ENCODE peak calls at places on chromosome 12, in four cellular contexts. B is H1, C is IMR-90, P is H9. Q is an unnamed sample.

GRCh38 chr12:10721654-10722501 is 1.2 kb downstream of the YBX3 start:
- DNase-seq in B (peak), C (peak), P (peak), Q (peak)

GRCh38 chr12:1884651-1885050 is 33.8 kb downstream of the CACNA2D4 start:
- DNase-seq in C (no peak), B (no peak), P (no peak), Q (no peak)

GRCh38 chr12:68236421-68237059 is 10.9 kb upstream of the IL26 start:
- DNase-seq in P (no peak), B (no peak), C (no peak), Q (no peak)

GRCh38 chr12:50840809-50841487 is 1.8 kb upstream of the TMPRSS12 start:
- DNase-seq in B (no peak), P (no peak), C (no peak), Q (peak)

GRCh38 chr12:26120561-26121274 is 4.1 kb downstream of the BHLHE41 start:
- DNase-seq in B (no peak), C (no peak), P (no peak), Q (no peak)

GRCh38 chr12:1857821-1858220 is 37.5 kb downstream of the LRTM2 start:
- DNase-seq in B (no peak), P (peak), C (no peak), Q (no peak)

GRCh38 chr12:56223571-56224101 is 506 bp upstream of the NABP2 start:
- DNase-seq in P (no peak), B (no peak), C (no peak), Q (no peak)

GRCh38 chr12:66776974-66777373 is 98.1 kb upstream of the GRIP1 start:
- DNase-seq in C (no peak), B (no peak), P (no peak), Q (no peak)

GRCh38 chr12:118290130-118290529 is 82.6 kb downstream of the TAOK3 start:
- DNase-seq in B (peak), C (peak), P (no peak), Q (peak)

GRCh38 chr12:121296618-121297476 is at the start of gene CAMKK2:
- DNase-seq in B (peak), C (peak), P (peak), Q (peak)

GRCh38 chr12:121295123-121295745 is 1.3 kb downstream of the CAMKK2 start:
- DNase-seq in P (peak), C (no peak), B (no peak), Q (peak)

GRCh38 chr12:121293603-121294002 is 2.9 kb downstream of the CAMKK2 start:
- DNase-seq in P (no peak), B (no peak), C (no peak), Q (no peak)

GRCh38 chr12:121295746-121296617 is 527 bp downstream of the CAMKK2 start:
- DNase-seq in P (peak), B (peak), C (no peak), Q (peak)

GRCh38 chr12:121294151-121294889 is 2.2 kb downstream of the CAMKK2 start:
- DNase-seq in P (no peak), C (no peak), B (no peak), Q (no peak)
- H3K56ac ChIP-seq in P (no peak), C (no peak), B (no peak), Q (peak)

GRCh38 chr12:117033382-117034045 is 65.7 kb downstream of the TESC start:
- DNase-seq in P (no peak), C (no peak), B (no peak), Q (no peak)

GRCh38 chr12:117034249-117034648 is 65.0 kb downstream of the TESC start:
- DNase-seq in B (no peak), C (no peak), P (no peak), Q (no peak)

GRCh38 chr12:117031843-117032592 is 67.2 kb downstream of the TESC start:
- DNase-seq in C (no peak), B (no peak), P (no peak), Q (no peak)

GRCh38 chr12:117034691-117035090 is 64.5 kb downstream of the TESC start:
- DNase-seq in C (no peak), P (no peak), B (no peak), Q (no peak)

DNA sequence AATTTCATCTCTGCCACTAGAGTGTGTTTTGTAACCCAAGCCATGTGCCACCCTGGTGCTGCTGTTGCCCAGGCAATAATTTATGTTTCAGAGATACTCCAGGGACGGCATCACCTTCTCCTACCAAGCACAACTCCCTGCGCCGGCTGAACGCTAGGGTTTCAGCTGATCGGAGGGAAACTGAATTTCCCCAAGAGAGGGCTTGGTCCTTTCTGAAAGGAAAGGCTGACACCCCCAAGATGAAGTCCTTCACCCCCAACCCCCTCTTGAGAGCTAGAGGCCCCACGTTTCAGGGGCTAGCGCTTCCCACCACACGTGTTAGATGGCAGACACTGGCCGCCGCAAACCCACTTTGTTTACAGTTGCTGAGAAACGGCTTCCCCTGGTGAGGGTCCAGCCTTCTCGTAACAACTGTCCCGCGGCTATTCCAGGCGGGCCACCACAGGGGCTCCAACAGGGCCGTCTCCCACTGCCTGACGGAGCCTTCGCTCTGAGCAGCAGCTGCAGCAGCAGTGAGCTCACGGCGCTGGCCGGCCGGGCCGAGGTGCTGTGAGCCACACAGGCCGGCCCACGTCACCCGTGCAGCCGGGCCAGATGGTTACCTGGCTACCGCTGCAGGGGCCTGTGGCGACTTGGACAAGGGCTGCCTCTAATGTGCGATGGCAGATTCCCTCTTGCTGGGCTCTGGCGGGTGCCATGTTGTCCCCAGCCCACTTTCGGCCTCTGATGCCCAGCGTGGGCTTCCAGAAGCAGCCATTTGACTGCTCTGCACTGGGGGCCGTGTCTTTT is 66.4 kb downstream of the TESC start:
- DNase-seq in C (peak), B (no peak), P (no peak), Q (no peak)
- H3K23ac ChIP-seq in C (no peak), B (no peak), P (no peak), Q (no peak)

DNA sequence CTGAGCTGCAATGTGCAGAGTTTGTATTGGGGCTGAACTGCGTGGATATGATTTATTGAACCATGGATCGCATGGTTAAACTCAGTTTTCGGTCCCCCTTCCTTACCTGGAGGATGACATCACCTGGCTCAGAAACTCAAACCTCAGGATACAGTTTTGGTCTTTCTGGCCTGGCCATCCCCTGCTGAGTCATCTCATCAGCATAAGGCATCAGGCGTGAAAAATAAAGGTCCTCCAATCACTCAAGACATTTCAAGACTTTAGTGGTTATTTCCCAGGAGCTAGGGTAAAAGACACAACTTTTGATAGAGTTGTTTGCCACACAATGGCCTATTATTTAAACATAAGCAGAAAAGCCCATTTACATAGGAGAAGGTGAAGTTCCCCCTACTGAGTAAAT is 631.1 kb upstream of the TMEM132C start:
- DNase-seq in C (no peak), P (no peak), B (no peak), Q (no peak)
- H3K56ac ChIP-seq in C (no peak), P (no peak), B (no peak), Q (no peak)

DNA sequence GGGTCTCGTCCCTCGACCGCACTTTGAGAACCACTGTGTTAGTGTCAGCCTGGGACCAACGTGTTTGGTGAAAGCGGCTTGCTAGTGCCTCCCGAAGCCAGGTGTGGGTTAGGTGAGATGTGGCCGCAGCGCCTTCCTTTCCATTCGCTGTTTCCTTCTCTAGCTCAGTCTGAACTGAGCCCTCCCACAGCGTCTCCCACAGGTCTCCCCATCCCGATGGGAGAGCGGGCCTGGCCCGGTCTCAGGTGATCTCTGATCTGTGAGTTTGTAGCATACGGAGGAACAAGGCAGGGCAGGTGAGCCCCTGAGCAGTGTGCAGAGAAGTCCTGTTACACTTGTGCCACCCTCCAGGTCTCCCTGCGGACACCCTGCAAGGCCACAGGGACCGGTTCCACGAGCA is 19.3 kb downstream of the HIP1R start:
- DNase-seq in B (no peak), C (no peak), P (no peak), Q (no peak)
- H3K23ac ChIP-seq in B (no peak), C (no peak), P (no peak), Q (no peak)

DNA sequence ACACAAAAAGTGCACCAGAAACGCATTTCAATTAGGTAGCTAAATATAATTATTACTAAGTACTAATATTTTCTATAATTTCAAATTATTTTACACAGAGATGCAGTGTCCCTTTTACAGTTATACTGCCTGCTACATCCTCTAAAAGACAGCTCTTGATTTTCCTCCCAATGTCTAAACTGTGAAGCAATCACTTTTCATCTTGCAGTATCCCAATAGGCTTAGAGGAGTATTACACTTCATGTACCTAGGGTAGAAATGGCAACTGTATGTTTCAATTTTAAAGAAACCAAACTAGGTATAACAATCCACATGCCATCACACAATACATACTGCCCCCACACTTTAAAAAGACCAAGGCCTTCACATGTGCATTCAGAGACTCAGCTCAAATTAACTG is 7.3 kb downstream of the RSRC2 start:
- DNase-seq in C (no peak), B (no peak), P (no peak), Q (no peak)
- H3K56ac ChIP-seq in C (no peak), B (no peak), P (no peak), Q (no peak)

GRCh38 chr12:109527489-109528123 is 45.7 kb downstream of the MMAB start:
- DNase-seq in P (no peak), B (no peak), C (no peak), Q (no peak)
- H3K23ac ChIP-seq in P (no peak), B (no peak), C (no peak), Q (no peak)

GRCh38 chr12:61923152-61923551 is 337.1 kb upstream of the USP15 start:
- DNase-seq in C (no peak), P (peak), B (no peak), Q (peak)
- H3K56ac ChIP-seq in C (no peak), P (no peak), B (no peak), Q (no peak)

GRCh38 chr12:123099556-123100192 is 51.2 kb downstream of the PITPNM2 start:
- DNase-seq in P (no peak), C (no peak), B (no peak), Q (no peak)

GRCh38 chr12:123100882-123101281 is 50.0 kb downstream of the PITPNM2 start:
- DNase-seq in C (no peak), B (no peak), P (no peak), Q (no peak)

GRCh38 chr12:123102781-123103503 is 47.9 kb downstream of the PITPNM2 start:
- DNase-seq in B (no peak), P (no peak), C (no peak), Q (no peak)

GRCh38 chr12:123102381-123102780 is 48.5 kb downstream of the PITPNM2 start:
- DNase-seq in C (no peak), B (no peak), P (no peak), Q (peak)

GRCh38 chr12:123101467-123102004 is 49.4 kb downstream of the PITPNM2 start:
- DNase-seq in B (no peak), C (no peak), P (no peak), Q (no peak)
- H3K23ac ChIP-seq in B (no peak), C (no peak), P (no peak), Q (peak)

GRCh38 chr12:4607056-4607455 is 41.8 kb downstream of the AKAP3 start:
- DNase-seq in P (no peak), C (no peak), B (no peak), Q (peak)

GRCh38 chr12:4609071-4609470 is 39.8 kb downstream of the AKAP3 start:
- DNase-seq in C (no peak), P (no peak), B (no peak), Q (no peak)

GRCh38 chr12:4604684-4605193 is 42.7 kb downstream of the DYRK4 start:
- DNase-seq in P (peak), B (peak), C (peak), Q (peak)

GRCh38 chr12:4603946-4604345 is 41.9 kb downstream of the DYRK4 start:
- DNase-seq in B (no peak), P (no peak), C (no peak), Q (no peak)
- H3K56ac ChIP-seq in B (no peak), P (no peak), C (no peak), Q (no peak)